ENCODE peak calls at places on chromosome 6, in eight cellular contexts. Z is GM18507; D is endothelial cell; V is fibroblast of lung; H is CD8-positive, alpha-beta T cell; N is iris pigment epithelial cell; R is effector CD4-positive, alpha-beta T cell; B is C1 segment of cervical spinal cord. A is an unnamed sample.

GRCh38 chr6:24252215-24252614 is 105.6 kb downstream of the DCDC2 start:
- DNase-seq in Z (no peak), D (no peak), V (no peak), H (no peak), N (no peak), R (no peak), B (no peak), A (no peak)

GRCh38 chr6:121260651-121261102 is 73.6 kb downstream of the TBC1D32 start:
- DNase-seq in Z (no peak), D (no peak), V (peak), H (no peak), N (peak), R (no peak), B (no peak), A (peak)

GRCh38 chr6:45667265-45667664 is 289.5 kb upstream of the SUPT3H start:
- DNase-seq in Z (no peak), D (no peak), V (no peak), H (no peak), N (no peak), R (no peak), B (no peak), A (no peak)

GRCh38 chr6:34260576-34261267 is 11.9 kb upstream of the SMIM29 start:
- DNase-seq in Z (no peak), D (no peak), V (no peak), H (no peak), N (no peak), R (no peak), B (no peak), A (no peak)

GRCh38 chr6:158481612-158482473 is 78.0 kb upstream of the TMEM181 start:
- DNase-seq in Z (no peak), D (no peak), V (peak), H (no peak), N (peak), R (no peak), B (peak), A (peak)

GRCh38 chr6:134938896-134939295 is 11.0 kb downstream of the ALDH8A1 start:
- DNase-seq in Z (no peak), D (no peak), V (peak), H (peak), N (peak), R (peak), B (no peak), A (no peak)

GRCh38 chr6:38262609-38263008 is 377.1 kb downstream of the BTBD9 start:
- DNase-seq in Z (no peak), D (no peak), V (peak), H (no peak), N (peak), R (no peak), B (no peak), A (peak)

GRCh38 chr6:50217816-50218215 is 168.1 kb upstream of the DEFB112 start:
- DNase-seq in Z (no peak), D (no peak), V (no peak), H (no peak), N (no peak), R (no peak), B (no peak), A (no peak)

GRCh38 chr6:37663016-37663810 is 34.5 kb downstream of the MDGA1 start:
- DNase-seq in Z (no peak), D (no peak), V (peak), H (no peak), N (peak), R (no peak), B (no peak), A (no peak)

GRCh38 chr6:125415921-125416320 is 114.2 kb upstream of the HDDC2 start:
- DNase-seq in Z (no peak), D (no peak), V (peak), H (no peak), N (peak), R (no peak), B (no peak), A (peak)

GRCh38 chr6:127868338-127868737 is 32.5 kb downstream of the THEMIS start:
- DNase-seq in Z (no peak), D (no peak), V (no peak), H (no peak), N (no peak), R (no peak), B (no peak), A (no peak)

GRCh38 chr6:37783025-37783825 is 36.3 kb upstream of the ZFAND3 start:
- DNase-seq in Z (no peak), D (peak), V (peak), H (peak), N (peak), R (no peak), B (peak), A (peak)

GRCh38 chr6:82111114-82111513 is 136.4 kb downstream of the IBTK start:
- DNase-seq in Z (no peak), D (no peak), V (no peak), H (no peak), N (no peak), R (no peak), B (no peak), A (no peak)